ENCODE peak calls at places on chromosomes 1 and 21, in seven cellular contexts. D is glomerular endothelial cell; M is stimulated activated CD4-positive, alpha-beta T cell treated with anti-CD3 and anti-CD28 coated beads, Interleukin-15, amount 100 ng/mL, for 24 hours; F is activated naive CD4-positive, alpha-beta T cell; N is posterior cingulate gyrus; A is T-helper 17 cell; R is mesendoderm. Y is an unnamed sample.

GRCh38 chr21:45640888-45641479 is 2.5 kb upstream of the PCBP3 start:
- DNase-seq in D (no peak), M (peak), F (no peak), N (peak), A (no peak), R (peak), Y (no peak)

GRCh38 chr1:54582566-54583306 is 34.7 kb downstream of the ACOT11 start:
- DNase-seq in D (no peak), M (no peak), F (no peak), N (peak), A (no peak), R (peak), Y (peak)

GRCh38 chr1:188499690-188500089 is 1670.9 kb downstream of the PLA2G4A start:
- DNase-seq in D (no peak), M (no peak), F (no peak), N (no peak), A (no peak), R (peak), Y (no peak)

GRCh38 chr1:97898948-97899347 is 21.9 kb downstream of the DPYD start:
- DNase-seq in D (no peak), M (no peak), F (no peak), N (no peak), A (no peak), R (no peak), Y (no peak)

GRCh38 chr1:152860129-152860528 is 333 bp downstream of the LCE7A start:
- DNase-seq in D (no peak), M (no peak), F (no peak), N (no peak), A (no peak), R (no peak), Y (no peak)

GRCh38 chr1:4018721-4019521 is 118.8 kb upstream of the C1orf174 start:
- DNase-seq in D (no peak), M (no peak), F (no peak), N (peak), A (no peak), R (no peak), Y (no peak)

GRCh38 chr1:220409751-220410370 is 118.1 kb upstream of the MARK1 start:
- DNase-seq in D (no peak), M (no peak), F (no peak), N (no peak), A (no peak), R (no peak), Y (no peak)

GRCh38 chr1:219391297-219391696 is 217.6 kb downstream of the LYPLAL1 start:
- DNase-seq in D (no peak), M (no peak), F (no peak), N (no peak), A (no peak), R (no peak), Y (no peak)

GRCh38 chr1:226975259-226975908 is 35.3 kb downstream of the COQ8A start:
- DNase-seq in D (no peak), M (no peak), F (no peak), N (peak), A (no peak), R (no peak), Y (no peak)

GRCh38 chr1:97508653-97509218 is 412.1 kb downstream of the DPYD start:
- DNase-seq in D (no peak), M (no peak), F (no peak), N (no peak), A (no peak), R (no peak), Y (no peak)

Y was measured in anterior cingulate cortex.